ENCODE peak calls at places on chromosomes 3 and 15, in five cellular contexts. I is DND-41, W is progenitor cell of endocrine pancreas, H is astrocyte of the cerebellum, Y is cardiac muscle cell. G is an unnamed sample.

GRCh38 chr3:53478921-53479664 is 15.3 kb upstream of the CACNA1D start:
- DNase-seq in I (no peak), W (no peak), H (no peak), Y (no peak), G (no peak)

GRCh38 chr3:14475601-14476000 is 64.5 kb downstream of the GRIP2 start:
- DNase-seq in I (no peak), W (no peak), H (no peak), Y (no peak), G (no peak)

GRCh38 chr3:184746131-184747120 is 34.6 kb upstream of the MAGEF1 start:
- DNase-seq in I (no peak), W (no peak), H (no peak), Y (no peak), G (no peak)

GRCh38 chr3:33636125-33636855 is 81.8 kb downstream of the CLASP2 start:
- DNase-seq in I (peak), W (no peak), H (peak), Y (peak), G (no peak)

GRCh38 chr3:52020796-52021195 is 25.1 kb upstream of the RPL29 start:
- DNase-seq in I (no peak), W (no peak), H (no peak), Y (no peak), G (no peak)

GRCh38 chr3:185335799-185336198 is 27.1 kb upstream of the MAP3K13 start:
- DNase-seq in I (no peak), W (no peak), H (peak), Y (peak), G (no peak)

GRCh38 chr3:27356976-27357375 is 12.2 kb downstream of the NEK10 start:
- DNase-seq in I (no peak), W (no peak), H (no peak), Y (peak), G (no peak)

GRCh38 chr3:52088445-52089367 is 32.3 kb upstream of the DUSP7 start:
- DNase-seq in I (no peak), W (no peak), H (no peak), Y (peak), G (peak)

GRCh38 chr3:156334841-156335545 is 214.6 kb downstream of the KCNAB1 start:
- DNase-seq in I (no peak), W (no peak), H (no peak), Y (no peak), G (no peak)

GRCh38 chr3:80606073-80606472 is 838.3 kb upstream of the ROBO1 start:
- DNase-seq in I (no peak), W (no peak), H (no peak), Y (no peak), G (no peak)
- TF ChIP-seq CTCF in I (peak), W (peak), H (no peak), Y (no peak), G (no peak)

GRCh38 chr15:50794102-50794501 is 28.6 kb upstream of the SPPL2A start:
- DNase-seq in I (no peak), W (no peak), H (no peak), Y (no peak), G (no peak)
- TF ChIP-seq CTCF in I (no peak), W (no peak), H (no peak), Y (no peak), G (no peak)

DNA sequence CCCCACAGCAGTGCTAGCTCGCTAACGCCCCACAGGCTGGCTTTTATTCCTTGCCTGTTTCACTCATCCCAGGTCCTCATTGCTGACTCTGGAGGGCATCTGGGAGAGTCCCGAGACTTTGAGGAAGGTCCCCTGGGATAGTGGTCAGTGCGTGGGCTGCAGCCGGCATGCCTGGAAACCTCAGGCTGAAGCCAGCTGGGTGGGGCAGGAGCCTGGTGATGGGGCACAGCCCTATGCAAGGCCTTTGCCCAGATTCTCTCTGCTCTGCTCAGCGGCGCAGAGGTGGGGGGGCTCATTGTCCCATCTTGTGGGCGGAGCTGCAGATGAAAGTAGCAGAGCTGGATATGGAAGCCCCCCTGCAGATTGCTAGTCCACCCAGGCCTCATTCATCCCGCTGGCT is 55.7 kb upstream of the SMAD6 start:
- DNase-seq in I (no peak), W (no peak), H (no peak), Y (peak), G (no peak)
- TF ChIP-seq CTCF in I (no peak), W (no peak), H (no peak), Y (no peak), G (no peak)

GRCh38 chr3:94291686-94292085 is 228.8 kb downstream of the NSUN3 start:
- DNase-seq in I (no peak), W (no peak), H (peak), Y (no peak), G (no peak)

DNA sequence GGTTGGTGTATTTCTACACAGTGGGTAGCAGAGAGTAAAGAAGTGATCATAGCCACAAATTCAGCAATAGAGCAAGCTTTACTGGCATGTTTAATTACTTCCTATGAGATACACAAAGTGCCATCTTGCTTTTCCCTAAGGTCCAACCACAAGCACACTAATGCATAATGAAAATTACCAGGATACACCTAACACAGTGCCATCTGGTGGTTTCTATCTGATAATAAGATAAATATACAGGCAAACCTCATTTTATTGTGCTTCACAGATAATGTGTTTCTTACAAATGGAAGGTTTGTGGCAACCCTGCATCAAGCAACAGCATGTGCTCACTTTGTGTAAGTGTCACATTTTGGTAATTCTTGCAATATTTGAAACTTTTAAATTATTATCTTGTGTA is 223.0 kb downstream of the NSUN3 start:
- DNase-seq in I (no peak), W (no peak), H (no peak), Y (peak), G (no peak)
- TF ChIP-seq CTCF in I (no peak), W (peak), H (peak), Y (no peak), G (no peak)

GRCh38 chr15:72042865-72043264 is 75.1 kb downstream of the MYO9A start:
- DNase-seq in I (no peak), W (no peak), H (no peak), Y (no peak), G (no peak)
- TF ChIP-seq CTCF in I (no peak), W (no peak), H (no peak), Y (no peak), G (no peak)

DNA sequence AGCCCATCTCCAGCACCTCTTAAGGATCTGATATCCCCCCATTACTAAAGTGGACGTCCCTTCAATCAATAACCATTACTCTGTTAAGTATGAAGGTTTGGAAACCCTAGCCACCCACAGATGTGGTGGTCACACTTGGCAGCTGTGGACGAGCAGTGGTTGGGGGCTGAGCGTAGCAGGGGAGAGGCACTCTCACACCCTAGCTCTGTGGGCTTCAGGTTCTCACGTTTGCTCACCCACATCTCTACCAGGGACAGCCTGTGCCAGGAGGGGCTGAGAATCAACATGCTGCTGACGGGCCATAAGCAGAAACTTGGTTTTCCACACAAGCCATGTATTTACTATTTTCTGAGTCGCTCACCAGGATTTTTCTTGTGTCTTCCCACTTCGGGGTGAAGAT is 287.2 kb downstream of the ADAMTS17 start:
- DNase-seq in I (no peak), W (no peak), H (no peak), Y (no peak), G (no peak)
- TF ChIP-seq CTCF in I (no peak), W (no peak), H (no peak), Y (no peak), G (no peak)

DNA sequence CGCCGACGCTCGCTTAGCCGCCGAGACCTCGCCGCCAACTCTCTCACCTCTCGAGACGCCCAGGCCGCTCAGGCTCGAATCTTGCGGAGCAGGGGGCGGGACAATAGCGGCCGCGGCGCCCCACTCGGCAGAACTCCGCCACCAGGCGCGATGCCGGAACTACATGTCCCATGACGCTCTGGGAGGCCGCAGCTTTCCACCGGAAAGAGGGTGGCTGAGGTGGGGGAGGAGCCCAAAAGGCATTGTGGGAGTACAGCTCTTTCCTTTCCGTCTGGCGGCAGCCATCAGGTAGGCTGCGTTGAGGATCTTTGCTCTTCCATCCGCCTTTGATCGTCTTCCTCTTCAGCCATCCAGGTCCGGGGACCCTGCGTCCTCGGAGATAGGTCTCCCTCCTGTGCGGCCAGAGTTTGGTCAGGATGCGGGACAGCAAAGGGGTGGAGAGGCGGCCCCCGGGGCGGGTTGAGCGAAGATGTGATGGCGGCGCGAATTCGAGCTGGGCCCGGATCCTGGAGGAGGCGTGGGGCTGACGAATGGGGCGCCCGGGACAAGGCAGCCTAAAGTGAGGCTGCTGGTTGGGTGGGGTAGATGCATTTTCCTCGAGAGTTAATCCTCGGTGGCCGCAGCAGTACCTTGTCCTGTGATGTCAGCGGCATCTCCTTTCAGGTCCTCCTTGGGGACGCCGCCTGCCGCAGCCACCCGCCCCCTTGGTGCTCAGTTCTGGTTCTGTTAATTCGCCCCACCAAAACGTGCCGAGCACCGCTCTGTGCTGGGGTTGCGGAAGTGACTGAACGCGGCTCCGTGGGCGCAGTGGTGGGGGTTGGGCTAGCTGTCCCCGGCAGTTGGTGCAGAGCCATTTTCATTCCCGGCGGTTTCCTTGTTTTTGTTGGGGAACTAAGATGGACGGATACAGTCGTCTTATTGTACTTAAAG is at the start of the genes NKIRAS1 and RPL15:
- DNase-seq in I (peak), W (peak), H (peak), Y (peak), G (peak)
- TF ChIP-seq CTCF in I (peak), W (peak), H (peak), Y (peak), G (peak)